ENCODE peak calls at places on chromosomes 5 and 9, in five cellular contexts. K is body of pancreas, P is HFF-Myc, V is B cell, M is foreskin keratinocyte. X is an unnamed sample.
A peak's percentile ranks its signal among the peaks of the same experiment; 100 is the strongest.

GRCh38 chr5:150411245-150411979 is 1.3 kb downstream of the CD74 start:
- DNase-seq in M (no peak), K (peak; percentile 66), P (no peak), V (peak; percentile 87), X (no peak)

GRCh38 chr9:20043035-20043434 is 254.2 kb upstream of the SLC24A2 start:
- DNase-seq in M (no peak), V (no peak), P (no peak), K (no peak), X (no peak)

GRCh38 chr9:92735907-92736600 is 28.6 kb downstream of the BICD2 start:
- DNase-seq in V (no peak), M (no peak), K (no peak), P (no peak), X (no peak)

GRCh38 chr5:141692919-141693848 is 11.2 kb upstream of the ARAP3 start:
- DNase-seq in P (no peak), V (no peak), M (no peak), K (no peak), X (no peak)

GRCh38 chr9:90086076-90086475 is 481.3 kb downstream of the GADD45G start:
- DNase-seq in V (no peak), M (no peak), K (peak; percentile 58), P (no peak), X (peak; percentile 6)

GRCh38 chr5:14142202-14142855 is 813 bp upstream of the TRIO start:
- DNase-seq in M (no peak), V (peak; percentile 53), P (no peak), K (peak; percentile 11), X (no peak)

GRCh38 chr9:116546711-116547581 is 140.2 kb upstream of the TRIM32 start:
- DNase-seq in M (no peak), P (no peak), V (no peak), K (no peak), X (no peak)

GRCh38 chr5:59351076-59351794 is 542.3 kb downstream of the PDE4D start:
- DNase-seq in V (no peak), M (no peak), P (peak; percentile 38), K (peak; percentile 20), X (no peak)

GRCh38 chr9:33750307-33750838 is 45.0 kb upstream of the PRSS3 start:
- DNase-seq in P (no peak), M (no peak), V (no peak), K (no peak), X (no peak)

GRCh38 chr9:136821333-136822031 is 13.7 kb downstream of the RABL6 start:
- DNase-seq in V (no peak), P (no peak), K (no peak), M (no peak), X (no peak)

GRCh38 chr5:135883441-135883840 is 12.2 kb downstream of the IL9 start:
- DNase-seq in M (no peak), P (no peak), K (no peak), V (no peak), X (no peak)

GRCh38 chr5:135095871-135096270 is 61.8 kb upstream of the PITX1 start:
- DNase-seq in V (no peak), M (no peak), K (no peak), P (no peak), X (no peak)

GRCh38 chr9:88041447-88041846 is 67.1 kb upstream of the CDK20 start:
- DNase-seq in M (no peak), P (no peak), K (no peak), V (no peak), X (no peak)

GRCh38 chr5:135484563-135485157 is 32.5 kb upstream of the TIFAB start:
- DNase-seq in V (no peak), M (no peak), K (no peak), P (no peak), X (no peak)

GRCh38 chr5:159403906-159404641 is 73.8 kb upstream of the IL12B start:
- DNase-seq in P (no peak), V (no peak), K (peak; percentile 8), M (no peak), X (no peak)

GRCh38 chr9:114284316-114285060 is 38.4 kb upstream of the ORM1 start:
- DNase-seq in V (no peak), K (no peak), M (no peak), P (no peak), X (no peak)

GRCh38 chr5:146409081-146409671 is 38.0 kb upstream of the TCERG1 start:
- DNase-seq in K (no peak), V (no peak), M (peak; percentile 86), P (peak; percentile 11), X (no peak)

GRCh38 chr5:171541380-171541779 is 121.9 kb downstream of the FGF18 start:
- DNase-seq in V (no peak), M (no peak), K (no peak), P (no peak), X (no peak)

GRCh38 chr5:36108758-36109245 is 42.1 kb upstream of the UGT3A2 start:
- DNase-seq in P (no peak), K (no peak), M (no peak), V (no peak), X (no peak)

GRCh38 chr5:170640731-170641588 is 137.1 kb downstream of the KCNIP1 start:
- DNase-seq in P (no peak), M (no peak), V (no peak), K (no peak), X (no peak)

GRCh38 chr9:117927354-117927753 is 223.2 kb downstream of the TLR4 start:
- DNase-seq in M (no peak), K (no peak), V (no peak), P (no peak), X (no peak)

GRCh38 chr5:73390989-73391388 is 57.6 kb downstream of the FOXD1 start:
- DNase-seq in P (no peak), M (no peak), K (no peak), V (no peak), X (no peak)

GRCh38 chr5:159448841-159449407 is 118.6 kb upstream of the IL12B start:
- DNase-seq in K (no peak), V (no peak), P (no peak), M (no peak), X (no peak)

GRCh38 chr9:123883634-123884033 is 46.3 kb downstream of the DENND1A start:
- DNase-seq in V (no peak), M (peak; percentile 12), K (no peak), P (no peak), X (no peak)

GRCh38 chr9:134161647-134162046 is 2.7 kb downstream of the RNU6ATAC start:
- DNase-seq in K (no peak), P (no peak), M (no peak), V (no peak), X (no peak)

GRCh38 chr9:134162212-134162775 is 2.1 kb downstream of the RNU6ATAC start:
- DNase-seq in P (no peak), K (no peak), M (no peak), V (no peak), X (no peak)

GRCh38 chr9:134164879-134165278 is 515 bp upstream of the RNU6ATAC start:
- DNase-seq in P (no peak), M (no peak), V (no peak), K (no peak), X (no peak)

GRCh38 chr9:134162926-134163373 is 1.4 kb downstream of the RNU6ATAC start:
- DNase-seq in P (no peak), M (no peak), K (no peak), V (no peak), X (no peak)

DNA sequence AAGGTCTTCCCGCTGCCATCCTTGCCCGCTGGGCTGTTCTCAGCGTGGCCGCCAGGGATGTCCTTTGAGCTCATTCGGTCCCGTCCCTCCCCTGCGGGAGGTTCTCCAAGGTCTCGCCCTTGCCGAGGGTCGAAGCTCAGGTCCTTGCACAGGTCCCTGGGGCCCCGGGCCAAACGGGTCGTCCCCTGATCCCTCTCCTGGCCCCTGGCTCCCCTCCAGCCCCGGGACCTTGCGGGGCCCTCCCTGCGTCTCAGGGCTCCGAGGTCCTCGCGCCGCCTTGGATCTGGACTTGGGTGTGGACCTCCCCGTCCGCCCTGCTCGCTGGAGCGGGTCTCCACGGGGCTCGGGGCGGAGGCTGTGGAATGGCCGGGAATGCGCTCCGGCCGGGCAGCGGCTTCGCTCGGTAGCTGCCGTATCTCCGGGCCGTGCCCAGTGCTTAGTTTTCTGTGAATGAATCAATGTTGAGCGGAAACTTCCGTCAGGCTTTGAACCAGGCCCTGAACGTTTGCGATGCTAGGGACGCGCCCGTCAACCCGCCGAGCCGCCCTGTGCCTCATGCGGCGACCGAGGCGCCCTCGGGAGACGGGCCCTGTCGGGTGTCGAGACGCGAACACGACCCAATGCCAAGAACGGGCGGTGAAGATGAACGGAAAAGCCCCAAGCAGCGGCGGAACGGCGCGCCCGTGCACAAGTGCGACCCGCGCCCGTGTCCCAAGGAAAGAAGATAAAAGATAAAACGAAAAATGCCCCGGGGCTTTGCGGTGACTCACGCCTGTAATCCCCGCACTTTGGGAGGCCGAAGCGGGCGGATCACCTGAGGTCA is 779 bp downstream of the RNU6ATAC start:
- DNase-seq in P (no peak), K (peak; percentile 64), V (peak; percentile 68), M (peak; percentile 49), X (peak; percentile 69)
- TF ChIP-seq CTCF in P (peak; percentile 14), K (peak; percentile 53), V (peak; percentile 55), M (peak; percentile 16), X (peak; percentile 5)

GRCh38 chr5:51472472-51472871 is 89.2 kb downstream of the ISL1 start:
- DNase-seq in V (no peak), K (no peak), P (no peak), M (no peak), X (no peak)

GRCh38 chr5:51466214-51466613 is 83.0 kb downstream of the ISL1 start:
- DNase-seq in P (no peak), M (no peak), K (no peak), V (no peak), X (no peak)

GRCh38 chr5:51471642-51472041 is 88.4 kb downstream of the ISL1 start:
- DNase-seq in M (no peak), V (no peak), K (no peak), P (no peak), X (no peak)

GRCh38 chr5:51465165-51465564 is 81.9 kb downstream of the ISL1 start:
- DNase-seq in K (peak; percentile 8), M (peak; percentile 13), P (no peak), V (no peak), X (no peak)

GRCh38 chr5:51468196-51468595 is 84.9 kb downstream of the ISL1 start:
- DNase-seq in M (peak; percentile 36), P (no peak), V (no peak), K (no peak), X (no peak)
- TF ChIP-seq CTCF in M (peak; percentile 30), P (peak; percentile 19), V (no peak), K (no peak), X (no peak)

DNA sequence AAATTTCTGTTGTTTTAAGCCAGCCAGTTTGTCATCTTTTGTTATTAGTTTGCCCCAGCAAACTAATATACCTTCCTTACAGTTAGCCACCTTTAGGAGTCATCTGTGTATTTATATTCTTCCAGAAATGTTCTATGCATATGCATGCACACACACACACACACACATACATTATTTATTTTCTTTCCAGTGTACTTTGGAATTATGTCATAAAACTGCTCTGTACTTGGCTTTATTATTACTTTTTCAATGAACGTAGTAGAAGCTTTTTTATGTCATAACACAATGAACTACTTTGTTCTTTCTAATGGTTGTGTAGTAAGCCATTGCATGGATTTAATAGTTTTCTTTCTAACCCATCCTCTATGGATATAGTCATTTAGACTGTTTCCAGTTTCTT is 26.5 kb upstream of the DAB2 start:
- DNase-seq in V (no peak), M (no peak), P (no peak), K (no peak), X (no peak)
- TF ChIP-seq CTCF in V (no peak), M (no peak), P (no peak), K (no peak), X (no peak)

DNA sequence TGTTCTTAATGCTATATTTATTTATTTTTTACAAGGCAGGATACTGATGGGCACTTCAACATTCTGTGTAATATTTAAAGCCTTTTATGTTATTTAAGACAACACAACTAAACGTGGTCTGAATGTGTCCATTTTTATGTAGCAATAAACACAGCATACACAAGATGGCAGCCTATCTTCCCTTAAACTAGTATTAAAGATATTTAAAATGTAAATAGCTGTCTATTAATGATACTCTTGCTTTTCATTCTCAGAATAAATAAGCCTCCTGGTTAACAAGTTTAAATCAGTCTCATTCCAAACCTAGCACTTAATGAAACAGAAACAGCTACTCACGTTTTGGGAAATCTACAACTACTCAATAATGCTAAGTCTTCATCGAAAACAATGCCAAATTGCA is 315.7 kb downstream of the MCTP1 start:
- DNase-seq in P (no peak), V (no peak), M (peak; percentile 6), K (no peak), X (no peak)
- TF ChIP-seq CTCF in P (no peak), V (no peak), M (peak; percentile 53), K (no peak), X (peak; percentile 36)